ENCODE peak calls at places on chromosome 5, in seven cellular contexts. Q is NCI-H187 treated with DMSO at 0.1 percent for 48 hours; G is CD4-positive, alpha-beta T cell; L is mesothelial cell of epicardium; S is astrocyte of the spinal cord; T is tibial nerve; D is dorsolateral prefrontal cortex. M is an unnamed sample.

GRCh38 chr5:77643654-77644404 is 5.3 kb upstream of the OTP start:
- DNase-seq in Q (no peak), G (no peak), L (no peak), S (no peak), T (no peak), D (no peak), M (no peak)

GRCh38 chr5:97163360-97163764 is 19.7 kb downstream of the RIOK2 start:
- DNase-seq in Q (peak; percentile 1), G (no peak), L (no peak), S (peak; percentile 43), T (no peak), D (no peak), M (no peak)

GRCh38 chr5:95858023-95858461 is 35.5 kb upstream of the GLRX start:
- DNase-seq in Q (no peak), G (no peak), L (no peak), S (peak; percentile 88), T (no peak), D (no peak), M (no peak)

GRCh38 chr5:132500931-132501628 is 10.5 kb upstream of the IRF1 start:
- DNase-seq in Q (no peak), G (peak; percentile 74), L (no peak), S (peak; percentile 53), T (peak; percentile 23), D (no peak), M (no peak)

GRCh38 chr5:173412151-173412550 is 83.9 kb upstream of the STC2 start:
- DNase-seq in Q (no peak), G (no peak), L (no peak), S (no peak), T (no peak), D (no peak), M (no peak)

GRCh38 chr5:96709152-96709821 is 47.1 kb downstream of the CAST start:
- DNase-seq in Q (no peak), G (no peak), L (no peak), S (peak; percentile 80), T (no peak), D (no peak), M (no peak)

GRCh38 chr5:140398379-140398811 is 3.2 kb upstream of the ANKHD1 start:
- DNase-seq in Q (no peak), G (no peak), L (no peak), S (no peak), T (no peak), D (no peak), M (no peak)

GRCh38 chr5:31364881-31365636 is 166.8 kb downstream of the DROSHA start:
- DNase-seq in Q (no peak), G (no peak), L (no peak), S (peak; percentile 69), T (no peak), D (no peak), M (no peak)

GRCh38 chr5:38607396-38607795 is 51.0 kb upstream of the LIFR start:
- DNase-seq in Q (no peak), G (no peak), L (no peak), S (peak; percentile 94), T (no peak), D (no peak), M (no peak)

M was measured in NCI-H2107.